ENCODE peak calls at places on chromosomes 12 and 14, in seven cellular contexts. H is cardiac muscle cell; A is effector memory CD4-positive, alpha-beta T cell; N is left cardiac atrium; U is fibroblast of the conjunctiva; D is posterior vena cava; T is choroid plexus epithelial cell. B is an unnamed sample.

GRCh38 chr12:71421007-71421406 is 18.6 kb upstream of the LGR5 start:
- DNase-seq in N (no peak), U (no peak), D (no peak), T (no peak), A (no peak), H (no peak), B (no peak)

GRCh38 chr12:28121899-28122655 is 68.2 kb upstream of the CCDC91 start:
- DNase-seq in A (no peak), N (no peak), D (no peak), T (no peak), U (no peak), H (no peak), B (no peak)

GRCh38 chr12:25789520-25789919 is 169.0 kb upstream of the RASSF8 start:
- DNase-seq in H (no peak), D (no peak), A (no peak), U (peak), N (no peak), T (peak), B (peak)

GRCh38 chr14:22689186-22689585 is 45.0 kb upstream of the OR6J1 start:
- DNase-seq in A (no peak), U (peak), D (no peak), H (no peak), T (peak), N (no peak), B (peak)

GRCh38 chr14:51328089-51328941 is 88.3 kb downstream of the TMX1 start:
- DNase-seq in A (no peak), D (no peak), N (peak), H (no peak), T (peak), U (no peak), B (peak)

GRCh38 chr12:81863406-81863805 is 104.3 kb upstream of the PPFIA2 start:
- DNase-seq in D (no peak), T (peak), A (no peak), H (no peak), U (no peak), N (no peak), B (peak)

GRCh38 chr14:58238252-58239247 is 6.1 kb upstream of the PSMA3 start:
- DNase-seq in A (no peak), H (peak), T (peak), D (peak), N (no peak), U (no peak), B (peak)

GRCh38 chr12:62917939-62918338 is 17.0 kb downstream of the PPM1H start:
- DNase-seq in D (no peak), T (peak), A (no peak), H (no peak), N (no peak), U (no peak), B (peak)

GRCh38 chr12:21523148-21523547 is 2.9 kb upstream of the SPX start:
- DNase-seq in A (no peak), H (no peak), T (no peak), D (no peak), N (no peak), U (no peak), B (no peak)

GRCh38 chr12:75853621-75854020 is 178.0 kb downstream of the PHLDA1 start:
- DNase-seq in A (no peak), T (no peak), H (no peak), D (no peak), N (no peak), U (no peak), B (no peak)

GRCh38 chr12:76026643-76027063 is 4.9 kb downstream of the PHLDA1 start:
- DNase-seq in A (no peak), U (peak), H (no peak), N (no peak), D (no peak), T (peak), B (no peak)

GRCh38 chr12:62637679-62638078 is 171.1 kb downstream of the MON2 start:
- DNase-seq in A (no peak), U (no peak), H (no peak), D (no peak), N (no peak), T (no peak), B (no peak)